ENCODE peak calls at places on chromosome 7, in six cellular contexts. K is HCT116, P is endothelial cell of umbilical vein, I is sigmoid colon, X is GM12891, T is HL-60. M is an unnamed sample.

GRCh38 chr7:12685550-12685949 is 1.9 kb upstream of the ARL4A start:
- DNase-seq in T (peak; percentile 35), I (no peak), K (no peak), X (no peak), P (peak; percentile 70), M (no peak)

GRCh38 chr7:38704751-38705150 is 73.6 kb upstream of the AMPH start:
- DNase-seq in X (no peak), T (no peak), K (no peak), I (no peak), P (no peak), M (no peak)

GRCh38 chr7:38824948-38825347 is 84.0 kb downstream of the VPS41 start:
- DNase-seq in I (no peak), K (no peak), T (no peak), X (no peak), P (no peak), M (no peak)

GRCh38 chr7:116097365-116098009 is 66.9 kb upstream of the TFEC start:
- DNase-seq in I (no peak), T (no peak), X (no peak), P (peak; percentile 89), K (peak; percentile 75), M (no peak)

GRCh38 chr7:98106647-98107312 is at the start of gene LMTK2:
- DNase-seq in K (peak; percentile 73), I (peak; percentile 97), T (peak; percentile 91), X (peak; percentile 85), P (peak; percentile 95), M (peak; percentile 99)

GRCh38 chr7:35463176-35463575 is 209.3 kb upstream of the TBX20 start:
- DNase-seq in T (no peak), K (no peak), P (no peak), X (no peak), I (no peak), M (no peak)

GRCh38 chr7:25069900-25070443 is 55.1 kb downstream of the CYCS start:
- DNase-seq in I (peak; percentile 66), P (peak; percentile 70), T (peak; percentile 60), X (peak; percentile 39), K (peak; percentile 72), M (peak; percentile 42)

GRCh38 chr7:82507976-82508677 is 64.5 kb upstream of the CACNA2D1 start:
- DNase-seq in K (no peak), I (no peak), T (no peak), X (no peak), P (no peak), M (peak; percentile 63)

GRCh38 chr7:24727165-24728120 is 29.8 kb downstream of the GSDME start:
- DNase-seq in P (no peak), T (peak; percentile 44), K (no peak), X (no peak), I (no peak), M (no peak)

GRCh38 chr7:91264924-91265681 is 870 bp downstream of the FZD1 start:
- DNase-seq in P (peak; percentile 72), X (peak; percentile 38), T (peak; percentile 69), I (peak; percentile 77), K (no peak), M (peak; percentile 54)

GRCh38 chr7:155991470-155991869 is 179.2 kb upstream of the SHH start:
- DNase-seq in X (no peak), P (no peak), T (no peak), I (no peak), K (no peak), M (no peak)

GRCh38 chr7:149226840-149227494 is 12.5 kb upstream of the ZNF212 start:
- DNase-seq in P (no peak), I (no peak), T (peak; percentile 36), X (no peak), K (no peak), M (no peak)
- TF ChIP-seq POLR2AphosphoS5 in P (no peak), I (peak; percentile 7), T (no peak), X (no peak), K (no peak), M (no peak)

DNA sequence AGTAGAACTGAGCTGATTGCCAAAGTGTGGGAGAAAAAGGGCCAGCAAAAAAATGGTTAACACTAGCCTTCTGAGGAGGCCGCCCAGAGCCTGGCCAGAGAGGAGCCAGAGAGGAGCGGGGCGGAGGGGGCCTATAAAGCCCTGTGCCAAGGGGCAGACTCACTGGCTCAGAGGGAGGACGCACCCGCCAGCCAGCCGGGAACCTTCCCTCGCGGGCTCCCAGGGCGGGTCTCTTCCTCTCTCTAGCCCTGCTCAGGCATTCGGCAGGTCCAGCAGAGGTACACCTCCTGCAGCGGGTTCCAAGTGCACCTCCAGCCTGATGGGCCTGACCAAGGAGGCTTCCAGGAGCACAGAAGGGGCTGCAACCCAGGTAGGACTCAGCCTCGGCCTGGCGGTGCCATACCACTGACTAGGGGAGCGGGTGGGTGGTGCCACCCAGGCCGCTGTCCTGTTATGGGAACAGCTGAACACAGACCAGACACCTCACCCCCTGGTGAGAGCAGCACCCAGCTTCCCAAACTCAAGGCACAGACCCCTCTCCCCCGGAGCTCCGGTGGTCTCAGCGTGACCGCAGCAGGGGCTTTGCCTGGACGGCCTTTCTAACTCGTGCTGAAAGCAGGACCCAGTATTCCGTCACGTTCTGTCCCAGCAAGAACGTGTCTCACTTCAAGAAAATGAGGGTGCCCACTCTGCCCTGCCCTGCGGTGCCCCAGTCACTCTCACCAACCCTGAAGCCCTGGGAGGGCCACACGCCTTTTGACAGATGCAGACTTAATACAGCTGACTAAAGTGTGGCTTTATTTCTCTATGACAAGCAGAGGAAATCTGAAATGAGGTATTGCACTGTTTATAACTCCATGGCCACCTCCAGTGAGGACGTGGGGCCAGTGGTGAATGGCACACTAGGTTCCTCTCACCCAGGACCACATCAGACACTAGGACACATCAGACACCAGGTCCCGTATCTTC is at the start of gene GPER1:
- DNase-seq in X (no peak), P (no peak), I (peak; percentile 90), T (no peak), K (peak; percentile 12), M (peak; percentile 54)
- TF ChIP-seq POLR2AphosphoS5 in X (no peak), P (no peak), I (peak; percentile 62), T (no peak), K (no peak), M (peak; percentile 27)

GRCh38 chr7:137583199-137583598 is 239.7 kb upstream of the PTN start:
- DNase-seq in P (no peak), T (no peak), X (no peak), I (no peak), K (no peak), M (no peak)
- TF ChIP-seq POLR2AphosphoS5 in P (no peak), T (no peak), X (no peak), I (peak; percentile 91), K (no peak), M (no peak)

GRCh38 chr7:101126651-101127459 is at the start of gene SERPINE1:
- DNase-seq in I (peak; percentile 96), P (peak; percentile 98), X (peak; percentile 52), K (peak; percentile 86), T (peak; percentile 43), M (peak; percentile 84)
- TF ChIP-seq POLR2AphosphoS5 in I (peak; percentile 70), P (peak; percentile 100), X (peak; percentile 26), K (peak; percentile 93), T (no peak), M (peak; percentile 97)

GRCh38 chr7:92834661-92835139 is 1.7 kb downstream of the CDK6 start:
- DNase-seq in P (peak; percentile 28), X (no peak), T (no peak), I (peak; percentile 70), K (no peak), M (peak; percentile 29)

GRCh38 chr7:92832623-92833023 is 3.8 kb downstream of the CDK6 start:
- DNase-seq in K (no peak), P (no peak), X (no peak), T (no peak), I (no peak), M (no peak)

GRCh38 chr7:92831716-92832622 is 4.4 kb downstream of the CDK6 start:
- DNase-seq in X (no peak), K (no peak), I (no peak), T (no peak), P (peak; percentile 61), M (no peak)

GRCh38 chr7:92833766-92834605 is 2.4 kb downstream of the CDK6 start:
- DNase-seq in P (peak; percentile 85), I (peak; percentile 88), T (peak; percentile 89), X (no peak), K (no peak), M (peak; percentile 89)

DNA sequence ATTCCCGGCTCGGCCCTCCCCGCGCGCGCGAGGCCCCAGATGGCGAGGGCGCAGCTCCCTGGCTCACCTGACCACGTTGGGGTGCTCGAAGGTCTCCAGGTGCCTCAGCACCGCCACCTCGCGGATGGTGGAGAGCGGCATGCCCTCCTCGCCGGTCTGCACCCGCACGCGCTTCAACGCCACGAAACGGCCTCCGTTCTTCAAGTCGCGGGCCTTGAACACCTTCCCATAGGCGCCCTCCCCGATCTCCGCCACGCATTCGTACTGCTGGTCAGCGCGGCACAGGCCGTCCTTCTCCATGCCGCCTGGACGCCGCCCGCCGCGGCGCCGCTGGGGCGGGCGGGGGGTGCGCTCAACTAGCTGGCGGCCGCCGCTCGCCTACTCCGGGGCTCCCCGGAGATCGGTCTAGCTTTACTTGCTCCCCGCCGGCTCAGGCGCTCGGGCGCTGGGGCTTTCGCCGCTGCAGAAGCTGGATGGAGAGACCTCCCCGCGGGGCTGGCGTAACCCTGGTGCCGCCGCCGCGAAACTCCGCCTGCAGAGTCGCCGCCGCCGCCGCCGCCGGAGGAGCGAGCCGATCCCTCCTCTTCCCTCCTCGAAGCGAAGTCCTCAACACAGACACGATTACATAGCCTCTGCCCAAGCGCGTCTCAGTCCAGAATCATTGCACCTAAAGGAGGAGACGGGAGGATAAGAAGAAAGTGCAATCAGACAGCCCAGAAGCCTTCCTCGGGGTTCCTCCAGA is 3.2 kb downstream of the CDK6 start:
- DNase-seq in X (no peak), I (peak; percentile 91), T (peak; percentile 86), P (peak; percentile 78), K (peak; percentile 70), M (peak; percentile 93)
- TF ChIP-seq POLR2AphosphoS5 in X (no peak), I (peak; percentile 50), T (peak; percentile 64), P (peak; percentile 51), K (no peak), M (peak; percentile 61)

M was measured in upper lobe of left lung.